ENCODE peak calls at places on chromosomes 3 and 15, in ten cellular contexts. H is stomach, T is H1, R is GM12878, U is GM23338, M is HepG2, O is breast epithelium, P is HCT116, G is transverse colon, J is prostate gland. F is an unnamed sample. For H3K4me1, the result is how much of the 10 kb centered on the place peaks cover.

GRCh38 chr3:45188714-45189659 is 37.1 kb downstream of the TMEM158 start:
- DNase-seq in H (no peak), T (no peak), R (no peak), U (no peak), M (peak), O (no peak), P (no peak), G (no peak), J (no peak), F (no peak)

GRCh38 chr3:182925330-182925943 is 54.9 kb downstream of the DCUN1D1 start:
- DNase-seq in H (no peak), T (no peak), R (peak), U (no peak), M (no peak), O (no peak), P (no peak), G (peak), J (no peak), F (no peak)

GRCh38 chr15:99477745-99478525 is 87.8 kb upstream of the MEF2A start:
- DNase-seq in H (no peak), T (no peak), R (no peak), U (no peak), M (no peak), O (no peak), P (no peak), G (no peak), J (no peak), F (no peak)

GRCh38 chr3:160312014-160312624 is 86.9 kb downstream of the C3orf80 start:
- DNase-seq in H (no peak), T (no peak), R (no peak), U (no peak), M (no peak), O (no peak), P (no peak), G (no peak), J (no peak), F (no peak)

GRCh38 chr3:185822957-185823279 is 1.9 kb downstream of the IGF2BP2 start:
- DNase-seq in H (no peak), T (no peak), R (no peak), U (no peak), M (no peak), O (no peak), P (no peak), G (no peak), J (no peak), F (no peak)

GRCh38 chr15:95994418-95994817 is 336.1 kb upstream of the NR2F2 start:
- DNase-seq in H (no peak), T (no peak), R (no peak), U (no peak), M (no peak), O (no peak), P (no peak), G (no peak), J (no peak), F (no peak)

GRCh38 chr3:197149528-197149927 is 119.9 kb upstream of the MELTF start:
- DNase-seq in H (no peak), T (no peak), R (no peak), U (no peak), M (no peak), O (no peak), P (no peak), G (no peak), J (no peak), F (no peak)

GRCh38 chr15:92636401-92636949 is 19.1 kb downstream of the FAM174B start:
- DNase-seq in H (peak), T (no peak), R (no peak), U (no peak), M (no peak), O (no peak), P (no peak), G (no peak), J (no peak), F (no peak)

GRCh38 chr3:182393830-182394367 is 399.4 kb upstream of the ATP11B start:
- DNase-seq in H (no peak), T (no peak), R (no peak), U (no peak), M (no peak), O (no peak), P (no peak), G (no peak), J (no peak), F (no peak)

GRCh38 chr15:36428102-36428845 is 151.2 kb upstream of the CDIN1 start:
- DNase-seq in H (no peak), T (no peak), R (no peak), U (no peak), M (peak), O (no peak), P (peak), G (no peak), J (no peak), F (no peak)

GRCh38 chr15:60928987-60929386 is 300.1 kb downstream of the RORA start:
- DNase-seq in H (no peak), T (no peak), R (no peak), U (no peak), M (no peak), O (no peak), P (no peak), G (no peak), J (no peak), F (no peak)

GRCh38 chr3:13566462-13566748 is 17.5 kb downstream of the FBLN2 start:
- DNase-seq in H (no peak), T (no peak), R (no peak), U (no peak), M (no peak), O (no peak), P (no peak), G (no peak), J (no peak), F (no peak)

GRCh38 chr15:88467935-88468528 is 524 bp downstream of the MRPS11 start:
- DNase-seq in H (no peak), T (peak), R (no peak), U (peak), M (no peak), O (no peak), P (no peak), G (no peak), J (no peak), F (no peak)

GRCh38 chr3:151044706-151045105 is 40.8 kb upstream of the MED12L start:
- DNase-seq in H (no peak), T (no peak), R (no peak), U (no peak), M (no peak), O (no peak), P (no peak), G (no peak), J (no peak), F (no peak)

GRCh38 chr3:170768334-170768801 is 101.6 kb downstream of the RPL22L1 start:
- DNase-seq in H (no peak), T (no peak), R (no peak), U (no peak), M (no peak), O (no peak), P (no peak), G (no peak), J (no peak), F (no peak)

GRCh38 chr3:73601476-73601875 is 23.3 kb downstream of the PDZRN3 start:
- DNase-seq in H (no peak), T (no peak), R (no peak), U (no peak), M (no peak), O (no peak), P (no peak), G (no peak), J (no peak), F (no peak)

GRCh38 chr3:119831022-119831421 is 49.1 kb downstream of the NR1I2 start:
- DNase-seq in H (no peak), T (no peak), R (no peak), U (peak), M (no peak), O (no peak), P (no peak), G (no peak), J (no peak), F (no peak)

GRCh38 chr3:151795276-151795675 is 18.6 kb upstream of the AADAC start:
- DNase-seq in H (no peak), T (no peak), R (no peak), U (no peak), M (no peak), O (no peak), P (no peak), G (no peak), J (no peak), F (no peak)

GRCh38 chr15:101620645-101621044 is 31.5 kb downstream of the TM2D3 start:
- DNase-seq in H (no peak), T (no peak), R (peak), U (no peak), M (no peak), O (no peak), P (no peak), G (no peak), J (no peak), F (no peak)

GRCh38 chr3:37862712-37863551 is 1.3 kb downstream of the CTDSPL start:
- DNase-seq in H (no peak), T (peak), R (no peak), U (peak), M (peak), O (no peak), P (no peak), G (peak), J (no peak), F (peak)

GRCh38 chr15:53576841-53577240 is 182.6 kb downstream of the WDR72 start:
- DNase-seq in H (no peak), T (no peak), R (no peak), U (no peak), M (peak), O (no peak), P (no peak), G (no peak), J (no peak), F (no peak)

GRCh38 chr3:4996223-4996765 is 17.1 kb downstream of the BHLHE40 start:
- DNase-seq in H (no peak), T (peak), R (no peak), U (no peak), M (no peak), O (no peak), P (no peak), G (no peak), J (no peak), F (peak)

GRCh38 chr3:112304611-112305010 is 10.6 kb upstream of the SLC9C1 start:
- DNase-seq in H (no peak), T (no peak), R (no peak), U (peak), M (no peak), O (no peak), P (no peak), G (no peak), J (no peak), F (no peak)

GRCh38 chr3:197139586-197139985 is 110.0 kb upstream of the MELTF start:
- DNase-seq in H (no peak), T (no peak), R (no peak), U (no peak), M (no peak), O (no peak), P (no peak), G (no peak), J (no peak), F (no peak)

GRCh38 chr3:41164776-41165175 is 34.5 kb upstream of the CTNNB1 start:
- DNase-seq in H (no peak), T (no peak), R (no peak), U (no peak), M (no peak), O (no peak), P (no peak), G (no peak), J (no peak), F (no peak)

GRCh38 chr3:25094932-25095690 is 333.0 kb upstream of the RARB start:
- DNase-seq in H (no peak), T (no peak), R (no peak), U (no peak), M (no peak), O (no peak), P (no peak), G (no peak), J (no peak), F (no peak)

GRCh38 chr15:42282926-42283325 is 9.7 kb upstream of the TMEM87A start:
- DNase-seq in H (no peak), T (no peak), R (no peak), U (no peak), M (no peak), O (no peak), P (no peak), G (no peak), J (no peak), F (no peak)

GRCh38 chr3:10017636-10018292 is 8.5 kb upstream of the FANCD2 start:
- DNase-seq in H (no peak), T (no peak), R (no peak), U (no peak), M (no peak), O (no peak), P (no peak), G (no peak), J (no peak), F (peak)

GRCh38 chr3:197807969-197808587 is 17.0 kb downstream of the LRCH3 start:
- DNase-seq in H (no peak), T (no peak), R (no peak), U (no peak), M (no peak), O (no peak), P (no peak), G (no peak), J (no peak), F (no peak)

GRCh38 chr15:92077353-92078080 is 224.0 kb downstream of the SLCO3A1 start:
- DNase-seq in H (peak), T (peak), R (no peak), U (peak), M (peak), O (peak), P (peak), G (peak), J (peak), F (peak)

GRCh38 chr15:53665930-53666329 is 93.5 kb downstream of the WDR72 start:
- DNase-seq in H (no peak), T (no peak), R (no peak), U (no peak), M (peak), O (no peak), P (no peak), G (no peak), J (no peak), F (no peak)

GRCh38 chr3:146680602-146681001 is 75.5 kb upstream of the PLSCR5 start:
- DNase-seq in H (no peak), T (no peak), R (no peak), U (no peak), M (no peak), O (no peak), P (no peak), G (no peak), J (no peak), F (no peak)

GRCh38 chr3:11532865-11533490 is 110.7 kb downstream of the VGLL4 start:
- DNase-seq in H (no peak), T (no peak), R (no peak), U (no peak), M (no peak), O (peak), P (no peak), G (no peak), J (no peak), F (peak)

GRCh38 chr3:136195258-136196063 is 674 bp downstream of the MSL2 start:
- DNase-seq in H (peak), T (peak), R (no peak), U (peak), M (peak), O (peak), P (peak), G (peak), J (peak), F (peak)

GRCh38 chr3:16067837-16068471 is 106.5 kb upstream of the GALNT15 start:
- DNase-seq in H (no peak), T (no peak), R (no peak), U (no peak), M (no peak), O (no peak), P (no peak), G (no peak), J (no peak), F (no peak)

GRCh38 chr15:55846108-55846707 is 103.3 kb upstream of the PRTG start:
- DNase-seq in H (no peak), T (peak), R (peak), U (peak), M (peak), O (no peak), P (peak), G (peak), J (peak), F (no peak)

GRCh38 chr15:56759450-56759845 is 26.1 kb upstream of the ZNF280D start:
- DNase-seq in H (peak), T (no peak), R (no peak), U (no peak), M (no peak), O (no peak), P (no peak), G (peak), J (no peak), F (peak)

GRCh38 chr3:31377045-31377642 is 155.6 kb upstream of the STT3B start:
- DNase-seq in H (peak), T (no peak), R (no peak), U (no peak), M (peak), O (no peak), P (peak), G (no peak), J (no peak), F (no peak)

GRCh38 chr15:24954783-24955548 is at the start of the genes SNRPN and SNURF:
- DNase-seq in H (peak), T (peak), R (peak), U (peak), M (peak), O (peak), P (no peak), G (peak), J (peak), F (peak)

GRCh38 chr3:10602769-10603768 is 97.7 kb upstream of the ATP2B2 start:
- DNase-seq in H (no peak), T (no peak), R (peak), U (no peak), M (no peak), O (no peak), P (no peak), G (no peak), J (no peak), F (no peak)

DNA sequence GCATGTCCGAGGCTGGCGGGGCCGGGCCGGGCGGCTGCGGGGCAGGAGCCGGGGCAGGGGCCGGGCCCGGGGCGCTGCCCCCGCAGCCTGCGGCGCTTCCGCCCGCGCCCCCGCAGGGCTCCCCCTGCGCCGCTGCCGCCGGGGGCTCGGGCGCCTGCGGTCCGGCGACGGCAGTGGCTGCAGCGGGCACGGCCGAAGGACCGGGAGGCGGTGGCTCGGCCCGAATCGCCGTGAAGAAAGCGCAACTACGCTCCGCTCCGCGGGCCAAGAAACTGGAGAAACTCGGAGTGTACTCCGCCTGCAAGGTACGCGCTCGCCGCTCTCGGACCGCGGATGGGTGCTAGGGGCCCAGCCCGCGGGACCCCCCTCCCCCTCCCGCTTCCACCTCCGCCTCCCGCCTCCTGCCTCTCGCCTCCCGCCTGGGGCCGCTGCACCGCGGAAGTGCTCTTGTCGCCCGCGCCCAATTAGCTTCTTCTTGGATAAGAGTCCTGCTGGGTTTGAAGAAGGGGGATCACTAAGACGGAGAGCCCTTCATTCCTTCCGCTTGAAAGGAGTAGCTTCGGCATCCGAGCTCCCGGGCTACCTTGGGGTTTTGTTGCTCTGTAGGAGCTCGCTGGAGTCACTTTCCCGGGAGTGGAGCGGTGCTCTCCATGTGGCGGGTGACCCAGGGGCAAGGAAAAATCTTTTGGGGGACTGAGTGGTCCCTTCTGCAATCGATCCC is 390 bp downstream of the KAT2B start:
- DNase-seq in H (peak), T (peak), R (no peak), U (peak), M (peak), O (peak), P (peak), G (peak), J (peak), F (peak)
- TF ChIP-seq POLR2AphosphoS5 in H (no peak), T (no peak), R (no peak), U (no peak), M (no peak), O (peak), P (no peak), G (peak), J (peak), F (peak)

DNA sequence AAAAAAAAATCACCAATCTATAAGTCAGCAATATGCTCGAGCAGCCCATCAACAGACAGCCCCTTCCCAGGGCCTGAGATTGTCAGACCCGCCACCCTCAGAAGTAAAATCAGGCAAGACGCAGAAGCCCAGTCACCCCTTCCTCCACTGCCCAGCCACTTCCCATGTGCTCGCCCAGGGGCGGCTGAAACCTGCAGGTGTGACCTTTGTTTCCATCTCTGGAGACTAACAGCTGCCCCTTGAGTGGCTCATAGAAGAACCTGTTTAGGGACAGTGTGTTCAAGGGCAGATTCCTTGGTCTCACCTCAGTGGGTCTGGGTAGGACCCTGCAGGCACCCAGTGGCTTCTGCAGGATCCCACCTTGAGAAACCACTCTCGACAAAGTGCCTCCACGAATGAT is 105.6 kb downstream of the MYLK start:
- DNase-seq in H (no peak), T (no peak), R (no peak), U (no peak), M (no peak), O (no peak), P (no peak), G (no peak), J (no peak), F (no peak)
- H3K4me1 ChIP-seq in H (under half), T (under half), R (under half), U (under half), M (half or more), O (under half), P (under half), G (under half), J (under half), F (half or more)

GRCh38 chr3:191283400-191283799 is 45.8 kb upstream of the CCDC50 start:
- DNase-seq in H (no peak), T (no peak), R (no peak), U (no peak), M (no peak), O (no peak), P (no peak), G (no peak), J (no peak), F (no peak)
- TF ChIP-seq POLR2AphosphoS5 in H (no peak), T (no peak), R (no peak), U (no peak), M (no peak), O (no peak), P (no peak), G (no peak), J (no peak), F (no peak)

GRCh38 chr3:65556934-65557577 is 481.7 kb downstream of the MAGI1 start:
- DNase-seq in H (no peak), T (no peak), R (no peak), U (no peak), M (no peak), O (no peak), P (no peak), G (no peak), J (no peak), F (no peak)

GRCh38 chr3:65559643-65560042 is 479.1 kb downstream of the MAGI1 start:
- DNase-seq in H (no peak), T (no peak), R (no peak), U (no peak), M (no peak), O (no peak), P (no peak), G (no peak), J (no peak), F (no peak)

GRCh38 chr3:65560133-65560532 is 478.6 kb downstream of the MAGI1 start:
- DNase-seq in H (no peak), T (no peak), R (no peak), U (no peak), M (no peak), O (no peak), P (no peak), G (no peak), J (no peak), F (no peak)

GRCh38 chr3:65557915-65558564 is 480.7 kb downstream of the MAGI1 start:
- DNase-seq in H (no peak), T (no peak), R (no peak), U (no peak), M (no peak), O (no peak), P (no peak), G (no peak), J (no peak), F (no peak)

DNA sequence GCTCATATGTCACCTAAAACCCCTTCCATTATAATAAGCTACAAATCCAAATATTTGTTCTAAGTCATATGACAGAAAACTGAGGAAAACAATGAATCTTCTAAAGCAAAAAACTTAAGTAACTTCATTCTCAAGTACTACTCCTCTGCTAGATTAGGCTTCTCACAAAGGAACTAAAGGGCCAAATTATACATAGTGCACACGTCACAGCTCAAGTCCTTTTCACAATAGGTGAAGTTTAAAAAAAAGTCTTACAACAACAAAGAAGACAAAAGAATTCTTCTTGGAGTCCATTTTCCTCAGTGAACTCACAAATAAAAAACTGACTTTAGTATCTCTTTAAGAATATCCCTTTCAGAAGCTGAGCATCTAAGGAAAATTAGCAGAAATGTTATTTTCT is 479.9 kb downstream of the MAGI1 start:
- DNase-seq in H (no peak), T (no peak), R (no peak), U (no peak), M (no peak), O (no peak), P (no peak), G (no peak), J (no peak), F (no peak)
- H3K4me1 ChIP-seq in H (under half), T (under half), R (under half), U (under half), M (under half), O (under half), P (under half), G (under half), J (under half), F (under half)